ENCODE peak calls at places on chromosome 17, in eight cellular contexts. O is activated CD8-positive, alpha-beta memory T cell treated with anti-CD3 and anti-CD28 coated beads for 1 hour; W is hepatocyte; M is islet precursor cell; E is globus pallidus; S is GM12865; I is colonic mucosa; X is cardiac muscle cell. P is an unnamed sample.

GRCh38 chr17:17567631-17568030 is 23.9 kb downstream of the PEMT start:
- DNase-seq in O (no peak), W (peak; percentile 59), M (no peak), E (peak; percentile 76), S (no peak), I (no peak), X (peak; percentile 59), P (no peak)

GRCh38 chr17:12566281-12567002 is 99.2 kb upstream of the MYOCD start:
- DNase-seq in O (no peak), W (no peak), M (no peak), E (no peak), S (no peak), I (no peak), X (no peak), P (no peak)

GRCh38 chr17:732788-733720 is 658 bp downstream of the TLCD3A start:
- DNase-seq in O (no peak), W (peak; percentile 68), M (peak; percentile 74), E (no peak), S (peak; percentile 49), I (peak; percentile 50), X (peak; percentile 38), P (peak; percentile 47)

GRCh38 chr17:4600563-4600962 is 16.2 kb downstream of the SMTNL2 start:
- DNase-seq in O (no peak), W (peak; percentile 71), M (peak; percentile 96), E (no peak), S (no peak), I (no peak), X (no peak), P (no peak)

GRCh38 chr17:50064253-50064991 is 8.5 kb downstream of the ITGA3 start:
- DNase-seq in O (no peak), W (peak; percentile 83), M (peak; percentile 99), E (no peak), S (no peak), I (no peak), X (peak; percentile 94), P (no peak)

GRCh38 chr17:78697122-78697845 is 84.8 kb downstream of the CYTH1 start:
- DNase-seq in O (no peak), W (no peak), M (no peak), E (no peak), S (peak; percentile 63), I (no peak), X (peak; percentile 53), P (no peak)

GRCh38 chr17:77369544-77369971 is 228.8 kb downstream of the SEC14L1 start:
- DNase-seq in O (no peak), W (no peak), M (no peak), E (no peak), S (no peak), I (no peak), X (no peak), P (peak; percentile 15)

GRCh38 chr17:66165537-66166123 is 26.3 kb downstream of the CEP112 start:
- DNase-seq in O (no peak), W (peak; percentile 59), M (no peak), E (peak; percentile 52), S (peak; percentile 62), I (no peak), X (peak; percentile 79), P (peak; percentile 64)

GRCh38 chr17:46742539-46743270 is 75.8 kb downstream of the WNT3 start:
- DNase-seq in O (no peak), W (peak; percentile 87), M (no peak), E (no peak), S (no peak), I (no peak), X (peak; percentile 83), P (peak; percentile 84)

GRCh38 chr17:40443196-40443987 is at the start of gene IGFBP4:
- DNase-seq in O (peak; percentile 53), W (peak; percentile 90), M (peak; percentile 95), E (peak; percentile 43), S (peak; percentile 77), I (peak; percentile 86), X (peak; percentile 86), P (peak; percentile 77)

GRCh38 chr17:17114592-17115225 is 72.5 kb downstream of the MPRIP start:
- DNase-seq in O (no peak), W (no peak), M (no peak), E (no peak), S (peak; percentile 16), I (no peak), X (no peak), P (no peak)

GRCh38 chr17:66965801-66966528 is 1.5 kb downstream of the CACNG4 start:
- DNase-seq in O (no peak), W (peak; percentile 29), M (peak; percentile 79), E (no peak), S (no peak), I (peak; percentile 28), X (no peak), P (no peak)

GRCh38 chr17:70307430-70307829 is 138.1 kb downstream of the KCNJ2 start:
- DNase-seq in O (no peak), W (no peak), M (peak; percentile 58), E (no peak), S (no peak), I (no peak), X (peak; percentile 55), P (no peak)

GRCh38 chr17:61593404-61593803 is 2.4 kb upstream of the NACA2 start:
- DNase-seq in O (no peak), W (no peak), M (no peak), E (no peak), S (no peak), I (no peak), X (peak; percentile 11), P (no peak)

GRCh38 chr17:75891605-75892555 is 4.9 kb downstream of the TRIM65 start:
- DNase-seq in O (no peak), W (no peak), M (no peak), E (no peak), S (no peak), I (no peak), X (no peak), P (no peak)

GRCh38 chr17:64503821-64504768 is 2.0 kb downstream of the DDX5 start:
- DNase-seq in O (no peak), W (no peak), M (no peak), E (no peak), S (no peak), I (no peak), X (no peak), P (peak; percentile 69)

GRCh38 chr17:35774499-35774898 is 13.8 kb downstream of the C17orf50 start:
- DNase-seq in O (no peak), W (peak; percentile 57), M (no peak), E (peak; percentile 48), S (no peak), I (peak; percentile 82), X (peak; percentile 73), P (no peak)

GRCh38 chr17:62882878-62883277 is 74.8 kb upstream of the MARCHF10 start:
- DNase-seq in O (no peak), W (no peak), M (no peak), E (no peak), S (no peak), I (no peak), X (peak; percentile 52), P (no peak)

GRCh38 chr17:17495448-17496188 is 577 bp downstream of the RASD1 start:
- DNase-seq in O (peak; percentile 15), W (peak; percentile 53), M (no peak), E (no peak), S (peak; percentile 30), I (no peak), X (no peak), P (peak; percentile 79)

GRCh38 chr17:37280841-37281240 is 94.9 kb upstream of the C17orf78 start:
- DNase-seq in O (no peak), W (no peak), M (no peak), E (no peak), S (no peak), I (no peak), X (no peak), P (no peak)

P was measured in erythroblast.